ENCODE peak calls at places on chromosomes 4 and X, in ten cellular contexts. D is CD8-positive, alpha-beta memory T cell; C is left ventricle myocardium inferior; U is mesenchymal stem cell; Y is tibial nerve; B is Panc1; G is PC-3; T is upper lobe of right lung; X is suprapubic skin; W is brain microvascular endothelial cell. Q is an unnamed sample.

GRCh38 chrX:13506574-13506973 is 62.8 kb upstream of the EGFL6 start:
- DNase-seq in X (no peak), W (peak), D (peak), U (peak), T (no peak), B (no peak), G (peak), C (peak), Y (no peak), Q (peak)

GRCh38 chrX:79154612-79155358 is 10.3 kb downstream of the GPR174 start:
- DNase-seq in C (no peak), G (no peak), Y (no peak), U (no peak), B (no peak), D (no peak), W (no peak), T (no peak), X (no peak), Q (no peak)

GRCh38 chrX:19382500-19383145 is 38.9 kb downstream of the PDHA1 start:
- DNase-seq in C (peak), U (peak), D (peak), X (no peak), Y (peak), G (peak), W (peak), B (no peak), T (peak), Q (no peak)

GRCh38 chr4:167031534-167032156 is 202.6 kb downstream of the SPOCK3 start:
- DNase-seq in C (no peak), X (no peak), D (no peak), T (no peak), B (no peak), Y (no peak), U (peak), W (no peak), G (peak), Q (no peak)

GRCh38 chr4:101973331-101973730 is 182.8 kb downstream of the BANK1 start:
- DNase-seq in B (no peak), X (no peak), G (peak), C (no peak), W (no peak), U (peak), Y (no peak), D (no peak), T (no peak), Q (no peak)

GRCh38 chr4:80540785-80541469 is 205.4 kb downstream of the CFAP299 start:
- DNase-seq in D (peak), W (no peak), Y (no peak), C (no peak), B (no peak), G (no peak), T (no peak), U (peak), X (no peak), Q (no peak)

GRCh38 chr4:143586080-143586479 is 72.6 kb downstream of the SMARCA5 start:
- DNase-seq in G (no peak), X (no peak), Y (no peak), W (peak), U (no peak), B (no peak), D (no peak), T (no peak), C (no peak), Q (no peak)

GRCh38 chr4:186829740-186830449 is 106.2 kb upstream of the FAT1 start:
- DNase-seq in W (peak), X (no peak), U (peak), G (peak), B (no peak), D (no peak), T (no peak), C (no peak), Y (no peak), Q (no peak)

GRCh38 chrX:155998761-155999510 is 1.4 kb downstream of the IL9R start:
- DNase-seq in W (no peak), U (no peak), T (no peak), G (no peak), Y (no peak), D (no peak), X (no peak), B (no peak), C (no peak), Q (no peak)

DNA sequence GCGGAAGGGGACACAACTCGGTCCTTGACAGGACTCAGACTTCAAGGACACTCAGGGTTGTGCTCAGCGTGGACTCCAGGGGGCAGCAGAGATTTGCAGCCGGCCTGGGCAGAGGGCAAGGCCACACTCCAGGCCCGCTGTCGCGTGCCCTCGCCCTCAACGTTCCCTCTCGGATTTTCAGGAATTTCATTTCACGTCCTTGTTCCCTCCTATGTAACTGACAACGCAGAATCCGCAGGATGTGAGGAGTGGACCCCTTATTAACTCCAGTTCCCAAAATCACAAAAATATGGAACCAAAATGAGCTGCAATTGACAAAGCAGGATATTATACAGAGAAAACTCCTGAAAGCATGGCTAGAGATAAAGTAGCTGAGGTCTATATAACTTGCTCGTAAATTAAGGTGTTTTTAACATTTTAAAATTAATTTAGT is 21.0 kb upstream of the DCTD start:
- DNase-seq in X (peak), Y (peak), U (peak), C (peak), G (peak), B (peak), D (peak), W (no peak), T (peak), Q (no peak)
- H3K4me3 ChIP-seq in X (no peak), Y (no peak), U (no peak), C (no peak), G (no peak), B (no peak), D (no peak), W (no peak), T (no peak), Q (no peak)

DNA sequence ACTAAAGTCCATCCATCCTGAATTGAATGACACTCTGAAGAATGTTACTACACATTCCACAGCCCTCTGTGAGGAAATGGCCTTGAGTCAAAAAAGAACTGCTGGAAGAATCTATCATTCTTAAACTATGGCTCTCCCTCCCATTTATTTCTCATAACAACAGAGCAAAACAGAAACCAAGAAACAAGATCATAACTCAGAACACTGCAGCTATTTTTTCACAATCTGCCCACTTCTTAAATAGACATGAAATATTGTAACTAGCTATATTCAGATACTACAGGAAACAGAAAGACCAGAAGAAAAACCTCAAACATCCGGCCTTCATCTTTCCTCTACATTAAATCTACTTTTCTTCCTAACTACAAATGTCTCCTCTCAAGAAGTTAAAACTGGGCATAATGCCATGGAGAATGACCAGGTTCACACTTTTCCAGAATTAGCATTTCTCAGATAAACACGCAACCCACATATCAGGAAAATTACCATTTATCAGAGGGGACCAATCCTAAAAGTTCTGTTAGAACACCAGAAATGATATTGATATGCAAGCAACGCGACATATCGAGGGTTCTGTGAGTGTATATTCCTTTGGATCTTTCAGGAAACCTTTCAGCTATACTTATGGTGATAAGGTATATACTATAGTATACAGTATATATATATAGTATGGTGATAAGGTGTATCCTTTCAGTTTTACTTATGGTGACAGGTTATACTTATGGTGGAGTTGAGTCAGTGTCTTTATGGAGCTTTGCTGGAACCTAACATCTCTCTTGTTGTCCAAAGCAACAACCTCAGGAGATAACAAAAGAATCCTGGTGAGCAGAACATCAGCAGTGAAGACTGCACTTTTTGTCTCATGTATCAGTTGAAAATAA is 60.4 kb upstream of the IRF2 start:
- DNase-seq in D (peak), Y (no peak), B (no peak), X (no peak), U (peak), G (no peak), W (peak), C (no peak), T (no peak), Q (no peak)
- H3K27ac ChIP-seq in D (peak), Y (peak), B (no peak), X (peak), U (no peak), G (no peak), W (peak), C (peak), T (peak), Q (no peak)

GRCh38 chr4:25180524-25181131 is 20.4 kb upstream of the SEPSECS start:
- DNase-seq in W (peak), C (no peak), X (no peak), U (peak), G (peak), B (no peak), Y (no peak), D (peak), T (no peak), Q (no peak)
- H3K4me3 ChIP-seq in W (no peak), C (no peak), X (no peak), U (no peak), G (no peak), B (no peak), Y (no peak), D (no peak), T (no peak), Q (no peak)

GRCh38 chrX:154061801-154062200 is 35.7 kb downstream of the MECP2 start:
- DNase-seq in B (no peak), W (no peak), Y (no peak), X (no peak), G (no peak), U (no peak), C (no peak), T (no peak), D (no peak), Q (no peak)

GRCh38 chrX:154059729-154060245 is 37.7 kb downstream of the MECP2 start:
- DNase-seq in B (no peak), X (no peak), W (no peak), G (no peak), C (no peak), U (no peak), T (no peak), Y (no peak), D (no peak), Q (no peak)

GRCh38 chrX:154059231-154059630 is 38.3 kb downstream of the MECP2 start:
- DNase-seq in D (no peak), X (no peak), U (no peak), Y (no peak), W (no peak), T (no peak), B (no peak), G (no peak), C (no peak), Q (no peak)

GRCh38 chrX:154064637-154065435 is 32.7 kb downstream of the MECP2 start:
- DNase-seq in W (no peak), Y (no peak), B (no peak), U (no peak), D (no peak), G (no peak), C (no peak), X (no peak), T (no peak), Q (no peak)

GRCh38 chrX:154063234-154063633 is 34.3 kb downstream of the MECP2 start:
- DNase-seq in Y (no peak), T (no peak), B (no peak), W (no peak), G (no peak), D (no peak), C (no peak), X (no peak), U (peak), Q (no peak)
- H3K27ac ChIP-seq in Y (no peak), T (no peak), B (no peak), W (no peak), G (no peak), D (no peak), C (no peak), X (no peak), U (no peak), Q (no peak)